ENCODE peak calls at places on chromosome 9, in six cellular contexts. One of them, this sample, is unnamed.

GRCh38 chr9:133615101-133615896 is 6.1 kb upstream of the FAM163B start:
- DNase-seq in CD8-positive, alpha-beta T cell: no peak
- DNase-seq in GM10248: no peak
- DNase-seq in nephron progenitor cell: no peak
- DNase-seq in AG09319: no peak
- DNase-seq in GM13977: no peak
- DNase-seq in this sample: no peak

GRCh38 chr9:121299467-121300282 is 31.7 kb downstream of the GSN start:
- DNase-seq in CD8-positive, alpha-beta T cell: no peak
- DNase-seq in nephron progenitor cell: peak
- DNase-seq in AG09319: no peak
- DNase-seq in GM13977: peak
- DNase-seq in GM10248: peak
- DNase-seq in this sample: no peak

GRCh38 chr9:3751125-3751758 is 225.4 kb upstream of the RFX3 start:
- DNase-seq in GM10248: no peak
- DNase-seq in AG09319: no peak
- DNase-seq in nephron progenitor cell: no peak
- DNase-seq in CD8-positive, alpha-beta T cell: no peak
- DNase-seq in GM13977: no peak
- DNase-seq in this sample: no peak

GRCh38 chr9:73357607-73358006 is 205.9 kb downstream of the ANXA1 start:
- DNase-seq in nephron progenitor cell: no peak
- DNase-seq in GM10248: no peak
- DNase-seq in AG09319: no peak
- DNase-seq in GM13977: no peak
- DNase-seq in CD8-positive, alpha-beta T cell: no peak
- DNase-seq in this sample: no peak

GRCh38 chr9:23643656-23644258 is 182.3 kb downstream of the ELAVL2 start:
- DNase-seq in AG09319: no peak
- DNase-seq in nephron progenitor cell: no peak
- DNase-seq in CD8-positive, alpha-beta T cell: no peak
- DNase-seq in GM13977: no peak
- DNase-seq in GM10248: no peak
- DNase-seq in this sample: no peak

GRCh38 chr9:104028827-104029226 is 65.3 kb upstream of the SMC2 start:
- DNase-seq in AG09319: no peak
- DNase-seq in GM13977: no peak
- DNase-seq in GM10248: no peak
- DNase-seq in CD8-positive, alpha-beta T cell: no peak
- DNase-seq in nephron progenitor cell: no peak
- DNase-seq in this sample: no peak

GRCh38 chr9:131995382-131995781 is 84.3 kb downstream of the MED27 start:
- DNase-seq in nephron progenitor cell: no peak
- DNase-seq in AG09319: no peak
- DNase-seq in GM10248: no peak
- DNase-seq in GM13977: no peak
- DNase-seq in CD8-positive, alpha-beta T cell: no peak
- DNase-seq in this sample: no peak

GRCh38 chr9:109349431-109349846 is 28.6 kb upstream of the EPB41L4B start:
- DNase-seq in nephron progenitor cell: no peak
- DNase-seq in AG09319: peak
- DNase-seq in GM13977: no peak
- DNase-seq in CD8-positive, alpha-beta T cell: no peak
- DNase-seq in GM10248: no peak
- DNase-seq in this sample: no peak

GRCh38 chr9:89312154-89312616 is 1.2 kb downstream of the CKS2 start:
- DNase-seq in GM13977: no peak
- DNase-seq in CD8-positive, alpha-beta T cell: no peak
- DNase-seq in GM10248: no peak
- DNase-seq in nephron progenitor cell: no peak
- DNase-seq in AG09319: no peak
- DNase-seq in this sample: no peak

GRCh38 chr9:27523141-27523540 is 949 bp upstream of the IFNK start:
- DNase-seq in CD8-positive, alpha-beta T cell: no peak
- DNase-seq in GM10248: no peak
- DNase-seq in GM13977: no peak
- DNase-seq in nephron progenitor cell: no peak
- DNase-seq in AG09319: no peak
- DNase-seq in this sample: no peak

GRCh38 chr9:123217148-123217585 is 51.2 kb downstream of the STRBP start:
- DNase-seq in GM10248: peak
- DNase-seq in nephron progenitor cell: no peak
- DNase-seq in GM13977: no peak
- DNase-seq in AG09319: peak
- DNase-seq in CD8-positive, alpha-beta T cell: no peak
- DNase-seq in this sample: no peak

GRCh38 chr9:129362287-129363098 is 184.4 kb upstream of the IER5L start:
- DNase-seq in CD8-positive, alpha-beta T cell: no peak
- DNase-seq in AG09319: no peak
- DNase-seq in nephron progenitor cell: no peak
- DNase-seq in GM13977: no peak
- DNase-seq in GM10248: peak
- DNase-seq in this sample: no peak

GRCh38 chr9:109755040-109755439 is 25.0 kb upstream of the PALM2AKAP2 start:
- DNase-seq in GM13977: no peak
- DNase-seq in GM10248: no peak
- DNase-seq in nephron progenitor cell: no peak
- DNase-seq in AG09319: no peak
- DNase-seq in CD8-positive, alpha-beta T cell: no peak
- DNase-seq in this sample: no peak

GRCh38 chr9:124814178-124814535 is 37.2 kb downstream of the OLFML2A start:
- DNase-seq in CD8-positive, alpha-beta T cell: no peak
- DNase-seq in AG09319: no peak
- DNase-seq in nephron progenitor cell: no peak
- DNase-seq in GM13977: no peak
- DNase-seq in GM10248: no peak
- DNase-seq in this sample: no peak

GRCh38 chr9:88197016-88197415 is 58.7 kb upstream of the SPATA31C2 start:
- DNase-seq in CD8-positive, alpha-beta T cell: no peak
- DNase-seq in nephron progenitor cell: no peak
- DNase-seq in GM10248: no peak
- DNase-seq in AG09319: peak
- DNase-seq in GM13977: no peak
- DNase-seq in this sample: no peak

GRCh38 chr9:113507256-113507655 is 43.7 kb downstream of the RGS3 start:
- DNase-seq in CD8-positive, alpha-beta T cell: no peak
- DNase-seq in GM13977: no peak
- DNase-seq in GM10248: no peak
- DNase-seq in AG09319: no peak
- DNase-seq in nephron progenitor cell: no peak
- DNase-seq in this sample: no peak

GRCh38 chr9:107465467-107466451 is 23.8 kb downstream of the KLF4 start:
- DNase-seq in AG09319: no peak
- DNase-seq in GM13977: peak
- DNase-seq in nephron progenitor cell: peak
- DNase-seq in GM10248: peak
- DNase-seq in CD8-positive, alpha-beta T cell: no peak
- DNase-seq in this sample: peak

GRCh38 chr9:131728961-131729360 is 10.9 kb downstream of the RAPGEF1 start:
- DNase-seq in AG09319: no peak
- DNase-seq in GM10248: no peak
- DNase-seq in CD8-positive, alpha-beta T cell: no peak
- DNase-seq in nephron progenitor cell: no peak
- DNase-seq in GM13977: no peak
- DNase-seq in this sample: no peak

GRCh38 chr9:12166511-12166910 is 526.7 kb upstream of the TYRP1 start:
- DNase-seq in CD8-positive, alpha-beta T cell: no peak
- DNase-seq in GM13977: no peak
- DNase-seq in nephron progenitor cell: no peak
- DNase-seq in GM10248: no peak
- DNase-seq in AG09319: no peak
- DNase-seq in this sample: no peak

GRCh38 chr9:100213730-100214477 is 114.9 kb downstream of the INVS start:
- DNase-seq in nephron progenitor cell: no peak
- DNase-seq in CD8-positive, alpha-beta T cell: no peak
- DNase-seq in GM13977: no peak
- DNase-seq in AG09319: no peak
- DNase-seq in GM10248: no peak
- DNase-seq in this sample: no peak

GRCh38 chr9:95505676-95506437 is 10.9 kb downstream of the PTCH1 start:
- DNase-seq in GM13977: peak
- DNase-seq in AG09319: no peak
- DNase-seq in GM10248: peak
- DNase-seq in nephron progenitor cell: peak
- DNase-seq in CD8-positive, alpha-beta T cell: peak
- DNase-seq in this sample: peak

GRCh38 chr9:40911647-40912046 is 216.8 kb downstream of the FOXD4L6 start:
- DNase-seq in AG09319: no peak
- DNase-seq in nephron progenitor cell: no peak
- DNase-seq in GM13977: no peak
- DNase-seq in GM10248: no peak
- DNase-seq in CD8-positive, alpha-beta T cell: no peak
- DNase-seq in this sample: no peak

GRCh38 chr9:20683351-20684034 is 566 bp upstream of the FOCAD start:
- DNase-seq in nephron progenitor cell: no peak
- DNase-seq in GM13977: no peak
- DNase-seq in AG09319: peak
- DNase-seq in GM10248: peak
- DNase-seq in CD8-positive, alpha-beta T cell: peak
- DNase-seq in this sample: no peak

GRCh38 chr9:21927752-21928151 is 66.4 kb downstream of the CDKN2A start:
- DNase-seq in GM13977: no peak
- DNase-seq in AG09319: no peak
- DNase-seq in nephron progenitor cell: no peak
- DNase-seq in GM10248: no peak
- DNase-seq in CD8-positive, alpha-beta T cell: no peak
- DNase-seq in this sample: no peak

GRCh38 chr9:95465115-95465514 is 51.7 kb downstream of the PTCH1 start:
- DNase-seq in GM10248: no peak
- DNase-seq in GM13977: no peak
- DNase-seq in CD8-positive, alpha-beta T cell: no peak
- DNase-seq in nephron progenitor cell: no peak
- DNase-seq in AG09319: no peak
- DNase-seq in this sample: no peak

GRCh38 chr9:75892168-75892901 is 1.9 kb downstream of the PCSK5 start:
- DNase-seq in nephron progenitor cell: peak
- DNase-seq in GM13977: peak
- DNase-seq in GM10248: no peak
- DNase-seq in CD8-positive, alpha-beta T cell: no peak
- DNase-seq in AG09319: no peak
- DNase-seq in this sample: peak

GRCh38 chr9:128034821-128035764 is 32.0 kb downstream of the NAIF1 start:
- DNase-seq in CD8-positive, alpha-beta T cell: peak
- DNase-seq in GM13977: peak
- DNase-seq in GM10248: peak
- DNase-seq in nephron progenitor cell: peak
- DNase-seq in AG09319: peak
- DNase-seq in this sample: peak

GRCh38 chr9:4748612-4749011 is 7.6 kb upstream of the AK3 start:
- DNase-seq in GM13977: no peak
- DNase-seq in GM10248: no peak
- DNase-seq in nephron progenitor cell: no peak
- DNase-seq in CD8-positive, alpha-beta T cell: no peak
- DNase-seq in AG09319: no peak
- DNase-seq in this sample: no peak

GRCh38 chr9:132141364-132141947 is 20.4 kb upstream of the NTNG2 start:
- DNase-seq in GM13977: no peak
- DNase-seq in nephron progenitor cell: peak
- DNase-seq in CD8-positive, alpha-beta T cell: no peak
- DNase-seq in AG09319: no peak
- DNase-seq in GM10248: no peak
- DNase-seq in this sample: no peak

GRCh38 chr9:91361294-91362201 is at the start of gene AUH:
- DNase-seq in nephron progenitor cell: peak
- DNase-seq in CD8-positive, alpha-beta T cell: peak
- DNase-seq in GM10248: peak
- DNase-seq in GM13977: peak
- DNase-seq in AG09319: peak
- DNase-seq in this sample: peak
- TF ChIP-seq CTCF in nephron progenitor cell: no peak
- TF ChIP-seq CTCF in CD8-positive, alpha-beta T cell: peak
- TF ChIP-seq CTCF in GM10248: no peak
- TF ChIP-seq CTCF in GM13977: no peak
- TF ChIP-seq CTCF in AG09319: no peak
- TF ChIP-seq CTCF in this sample: peak

GRCh38 chr9:10612649-10613398 is at the start of gene PTPRD:
- DNase-seq in GM10248: peak
- DNase-seq in AG09319: no peak
- DNase-seq in nephron progenitor cell: peak
- DNase-seq in CD8-positive, alpha-beta T cell: no peak
- DNase-seq in GM13977: peak
- DNase-seq in this sample: peak
- TF ChIP-seq CTCF in GM10248: no peak
- TF ChIP-seq CTCF in AG09319: no peak
- TF ChIP-seq CTCF in nephron progenitor cell: peak
- TF ChIP-seq CTCF in CD8-positive, alpha-beta T cell: no peak
- TF ChIP-seq CTCF in GM13977: peak
- TF ChIP-seq CTCF in this sample: peak

GRCh38 chr9:78439192-78439865 is 142.4 kb downstream of the PSAT1 start:
- DNase-seq in GM13977: peak
- DNase-seq in nephron progenitor cell: peak
- DNase-seq in CD8-positive, alpha-beta T cell: peak
- DNase-seq in AG09319: peak
- DNase-seq in GM10248: peak
- DNase-seq in this sample: peak
- TF ChIP-seq CTCF in GM13977: peak
- TF ChIP-seq CTCF in nephron progenitor cell: peak
- TF ChIP-seq CTCF in CD8-positive, alpha-beta T cell: peak
- TF ChIP-seq CTCF in AG09319: peak
- TF ChIP-seq CTCF in GM10248: peak
- TF ChIP-seq CTCF in this sample: peak

GRCh38 chr9:94135222-94135621 is 51.0 kb downstream of the PTPDC1 start:
- DNase-seq in GM10248: no peak
- DNase-seq in GM13977: no peak
- DNase-seq in CD8-positive, alpha-beta T cell: no peak
- DNase-seq in AG09319: peak
- DNase-seq in nephron progenitor cell: no peak
- DNase-seq in this sample: no peak
- TF ChIP-seq CTCF in GM10248: no peak
- TF ChIP-seq CTCF in GM13977: no peak
- TF ChIP-seq CTCF in CD8-positive, alpha-beta T cell: no peak
- TF ChIP-seq CTCF in AG09319: no peak
- TF ChIP-seq CTCF in nephron progenitor cell: no peak
- TF ChIP-seq CTCF in this sample: no peak

This sample was measured in type B pancreatic cell.